ENCODE peak calls at places on chromosomes 5 and 9, in five cellular contexts. H is pancreas, N is brain microvascular endothelial cell, Z is GM23248, W is spleen. K is an unnamed sample. For H3K27me3, the result is how much of the 10 kb centered on the place peaks cover.

GRCh38 chr9:125525846-125526619 is 181.0 kb downstream of the MAPKAP1 start:
- DNase-seq in H (no peak), N (no peak), Z (peak), W (no peak), K (peak)

GRCh38 chr5:93626801-93627200 is 43.8 kb downstream of the NR2F1 start:
- DNase-seq in H (no peak), N (no peak), Z (no peak), W (no peak), K (no peak)

GRCh38 chr5:134055015-134055414 is 50.2 kb upstream of the VDAC1 start:
- DNase-seq in H (no peak), N (no peak), Z (no peak), W (no peak), K (no peak)

GRCh38 chr5:28914302-28914701 is 1875.9 kb upstream of the CDH9 start:
- DNase-seq in H (no peak), N (no peak), Z (no peak), W (no peak), K (no peak)

GRCh38 chr5:71482132-71482531 is 26.7 kb downstream of the BDP1 start:
- DNase-seq in H (no peak), N (peak), Z (peak), W (no peak), K (peak)

GRCh38 chr9:129313331-129313955 is 135.4 kb upstream of the IER5L start:
- DNase-seq in H (no peak), N (no peak), Z (no peak), W (peak), K (no peak)

GRCh38 chr5:134451618-134452505 is 40.2 kb upstream of the CDKN2AIPNL start:
- DNase-seq in H (no peak), N (peak), Z (peak), W (peak), K (peak)

GRCh38 chr5:107063511-107063910 is 607.2 kb downstream of the EFNA5 start:
- DNase-seq in H (no peak), N (peak), Z (peak), W (no peak), K (no peak)

GRCh38 chr5:123810253-123810652 is 298.3 kb downstream of the CSNK1G3 start:
- DNase-seq in H (no peak), N (no peak), Z (no peak), W (no peak), K (no peak)

GRCh38 chr9:16680965-16681658 is 189.4 kb downstream of the BNC2 start:
- DNase-seq in H (no peak), N (no peak), Z (peak), W (no peak), K (peak)

GRCh38 chr5:126947146-126948010 is 83.0 kb downstream of the MARCHF3 start:
- DNase-seq in H (no peak), N (no peak), Z (no peak), W (no peak), K (no peak)

GRCh38 chr5:178325311-178326053 is 92.9 kb upstream of the PHYKPL start:
- DNase-seq in H (no peak), N (no peak), Z (no peak), W (peak), K (no peak)

GRCh38 chr5:144876990-144877389 is 706.3 kb downstream of the KCTD16 start:
- DNase-seq in H (no peak), N (no peak), Z (no peak), W (no peak), K (no peak)

GRCh38 chr9:18235181-18235908 is 238.6 kb upstream of the ADAMTSL1 start:
- DNase-seq in H (no peak), N (no peak), Z (no peak), W (no peak), K (no peak)

GRCh38 chr9:4739587-4740372 is 1.2 kb downstream of the AK3 start:
- DNase-seq in H (no peak), N (no peak), Z (peak), W (no peak), K (no peak)

GRCh38 chr9:6383551-6384225 is 29.3 kb upstream of the UHRF2 start:
- DNase-seq in H (no peak), N (peak), Z (peak), W (no peak), K (peak)

GRCh38 chr5:103744159-103744558 is 181.6 kb upstream of the NUDT12 start:
- DNase-seq in H (no peak), N (peak), Z (peak), W (no peak), K (peak)

GRCh38 chr5:93278876-93279275 is 302.1 kb downstream of the NR2F1-AS1 start:
- DNase-seq in H (no peak), N (no peak), Z (no peak), W (no peak), K (no peak)

GRCh38 chr9:73153793-73154227 is 2.1 kb downstream of the ANXA1 start:
- DNase-seq in H (no peak), N (no peak), Z (peak), W (no peak), K (peak)

GRCh38 chr5:65209341-65209740 is 272.4 kb downstream of the ADAMTS6 start:
- DNase-seq in H (no peak), N (peak), Z (peak), W (no peak), K (no peak)

GRCh38 chr9:17793713-17794622 is 215.1 kb downstream of the SH3GL2 start:
- DNase-seq in H (no peak), N (peak), Z (peak), W (no peak), K (peak)

GRCh38 chr5:177366528-177367322 is 9.0 kb downstream of the RGS14 start:
- DNase-seq in H (peak), N (peak), Z (peak), W (peak), K (no peak)

GRCh38 chr5:171845040-171845439 is 59.4 kb downstream of the SMIM23 start:
- DNase-seq in H (no peak), N (no peak), Z (no peak), W (no peak), K (no peak)

GRCh38 chr9:4750021-4750673 is 9.1 kb upstream of the AK3 start:
- DNase-seq in H (no peak), N (peak), Z (peak), W (no peak), K (no peak)

GRCh38 chr5:148976569-148977321 is 86.1 kb downstream of the SH3TC2 start:
- DNase-seq in H (no peak), N (peak), Z (peak), W (no peak), K (peak)

GRCh38 chr9:126834672-126835071 is 25.8 kb upstream of the ZBTB34 start:
- DNase-seq in H (no peak), N (no peak), Z (no peak), W (no peak), K (no peak)

GRCh38 chr5:176784218-176785165 is 25.9 kb upstream of the UNC5A start:
- DNase-seq in H (no peak), N (peak), Z (peak), W (peak), K (peak)

GRCh38 chr5:80916661-80917060 is 43.5 kb upstream of the RASGRF2 start:
- DNase-seq in H (no peak), N (no peak), Z (no peak), W (no peak), K (no peak)

GRCh38 chr5:136036991-136037705 is 8.4 kb downstream of the TGFBI start:
- DNase-seq in H (no peak), N (no peak), Z (peak), W (peak), K (peak)

GRCh38 chr5:92308679-92309078 is 925.6 kb upstream of the ARRDC3 start:
- DNase-seq in H (no peak), N (no peak), Z (no peak), W (no peak), K (no peak)

GRCh38 chr5:100854594-100854993 is 48.5 kb downstream of the ST8SIA4 start:
- DNase-seq in H (no peak), N (no peak), Z (no peak), W (no peak), K (no peak)

GRCh38 chr5:100852051-100852450 is 51.0 kb downstream of the ST8SIA4 start:
- DNase-seq in H (no peak), N (no peak), Z (no peak), W (no peak), K (no peak)

GRCh38 chr5:100855295-100855694 is 47.8 kb downstream of the ST8SIA4 start:
- DNase-seq in H (no peak), N (no peak), Z (no peak), W (no peak), K (no peak)

GRCh38 chr5:100852988-100853449 is 50.1 kb downstream of the ST8SIA4 start:
- DNase-seq in H (no peak), N (no peak), Z (no peak), W (no peak), K (no peak)

DNA sequence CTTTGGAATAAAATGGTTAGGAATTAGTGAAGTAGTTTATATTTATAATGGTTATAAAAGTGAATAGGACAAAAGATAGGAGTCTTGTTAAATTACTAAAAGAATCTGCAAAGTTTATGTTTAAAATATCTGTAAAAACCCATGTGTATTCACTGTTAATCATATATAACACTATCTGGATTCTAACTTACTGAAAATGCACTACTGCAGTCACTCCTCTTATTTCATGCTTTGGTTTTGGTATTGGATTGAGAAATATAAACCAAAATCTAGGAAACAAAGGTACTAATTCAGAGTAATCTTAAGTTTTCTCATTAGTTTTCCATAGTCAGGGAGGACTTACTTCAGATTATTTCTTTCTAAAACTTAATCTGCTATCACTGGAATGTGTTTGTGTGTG is 49.5 kb downstream of the ST8SIA4 start:
- DNase-seq in H (no peak), N (no peak), Z (no peak), W (no peak), K (no peak)
- H3K4me3 ChIP-seq in H (no peak), N (no peak), Z (no peak), W (peak), K (no peak)

DNA sequence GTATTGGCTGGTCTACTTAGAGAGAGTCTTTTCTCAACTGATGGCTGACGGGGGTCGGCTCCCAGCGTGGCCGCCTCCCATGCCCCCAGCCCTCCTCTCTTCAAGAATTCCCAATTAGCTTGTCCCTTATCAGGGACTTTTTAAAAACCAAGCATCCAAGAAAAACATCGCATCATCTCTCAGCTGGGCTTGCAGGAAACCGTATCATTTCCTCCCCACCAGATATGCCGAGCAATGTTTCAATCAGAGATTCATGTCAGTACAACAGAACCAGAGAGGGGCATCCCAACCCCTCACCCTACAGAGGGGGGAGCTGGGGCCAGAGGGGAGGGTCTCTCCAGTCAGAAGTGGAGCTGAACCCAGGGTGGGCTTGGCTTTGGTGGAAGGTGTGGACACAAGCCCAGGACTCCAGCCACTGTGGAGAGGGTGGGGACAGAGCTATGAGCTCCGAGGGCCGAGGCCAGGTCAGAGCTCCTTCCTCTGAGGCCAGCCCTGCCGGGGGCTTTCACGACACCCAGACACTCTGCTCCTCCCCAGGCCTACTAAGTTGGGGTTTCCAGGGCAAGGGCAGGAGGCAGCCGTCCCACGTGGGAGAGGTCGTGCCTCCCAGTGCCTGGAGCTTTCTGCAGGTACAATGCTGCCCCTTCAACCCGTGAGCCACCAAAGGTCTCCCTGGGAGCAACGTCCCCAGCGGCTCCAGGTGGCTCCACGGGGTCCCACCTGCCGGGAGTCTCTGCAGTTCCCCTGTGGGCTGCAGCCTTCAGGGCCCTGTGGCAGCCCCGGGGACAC is 39.0 kb upstream of the TMEM250 start:
- DNase-seq in H (no peak), N (peak), Z (no peak), W (no peak), K (no peak)
- H3K27me3 ChIP-seq in H (under half), N (under half), Z (under half), W (under half), K (under half)

DNA sequence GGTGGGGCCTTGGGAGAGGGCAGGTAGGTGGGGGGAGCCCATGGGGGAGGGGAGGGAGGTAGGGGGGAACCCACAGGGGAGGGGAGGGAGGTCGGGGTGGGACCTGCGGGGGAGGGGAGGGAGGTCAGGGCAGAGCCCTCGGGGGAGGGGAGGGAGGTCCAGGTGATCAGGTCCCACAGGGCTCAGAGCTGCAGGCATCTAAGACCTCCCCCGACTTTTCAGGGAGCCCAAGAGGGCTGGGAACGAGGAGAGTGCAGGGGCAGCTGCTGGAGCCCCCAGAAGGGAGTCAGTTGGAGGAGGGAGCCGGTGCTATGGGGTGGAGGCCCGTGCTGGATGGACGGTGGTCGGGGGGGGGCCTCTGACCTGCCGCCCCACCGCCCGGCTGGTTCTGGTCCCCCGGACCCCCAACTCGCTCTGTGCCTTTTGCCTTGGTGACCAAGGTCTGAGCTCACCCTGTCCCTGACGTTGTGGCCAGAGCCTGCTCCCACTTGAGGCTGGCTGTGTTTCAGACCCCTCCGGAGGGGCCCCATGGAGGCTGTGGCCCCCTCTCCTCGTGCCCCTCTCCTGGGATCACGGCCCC is 31.8 kb downstream of the SLC9A3 start:
- DNase-seq in H (no peak), N (no peak), Z (no peak), W (no peak), K (no peak)
- H3K4me3 ChIP-seq in H (no peak), N (no peak), Z (no peak), W (no peak), K (no peak)

GRCh38 chr9:135701067-135701967 is 668 bp upstream of the KCNT1 start:
- DNase-seq in H (no peak), N (no peak), Z (peak), W (no peak), K (no peak)

GRCh38 chr9:135705376-135705775 is 3.4 kb downstream of the KCNT1 start:
- DNase-seq in H (peak), N (no peak), Z (no peak), W (no peak), K (no peak)

GRCh38 chr9:135704366-135704947 is 2.5 kb downstream of the KCNT1 start:
- DNase-seq in H (no peak), N (no peak), Z (peak), W (peak), K (no peak)

GRCh38 chr9:135702002-135702721 is at the start of gene KCNT1:
- DNase-seq in H (peak), N (peak), Z (peak), W (no peak), K (peak)

GRCh38 chr9:135703726-135704125 is 1.7 kb downstream of the KCNT1 start:
- DNase-seq in H (no peak), N (no peak), Z (peak), W (no peak), K (no peak)
- H3K27me3 ChIP-seq in H (under half), N (under half), Z (under half), W (under half), K (under half)